ENCODE peak calls at places on chromosome 1, in six cellular contexts. Y, E, T, X, R and Z are unnamed samples.

GRCh38 chr1:85628791-85629531 is 48.4 kb downstream of the CCN1 start:
- DNase-seq in X (peak), E (no peak), Y (peak), T (peak), R (peak), Z (peak)

GRCh38 chr1:71414229-71414628 is 333.4 kb upstream of the ZRANB2 start:
- DNase-seq in Y (no peak), T (peak), E (no peak), R (no peak), X (no peak), Z (no peak)

GRCh38 chr1:150151291-150152181 is 1.8 kb downstream of the PLEKHO1 start:
- DNase-seq in R (no peak), T (no peak), E (no peak), X (no peak), Y (no peak), Z (no peak)

GRCh38 chr1:177315270-177315669 is 144.5 kb downstream of the BRINP2 start:
- DNase-seq in R (no peak), E (no peak), Y (no peak), T (no peak), X (peak), Z (no peak)

GRCh38 chr1:99843760-99844159 is 6.4 kb upstream of the AGL start:
- DNase-seq in T (no peak), X (no peak), Y (peak), R (no peak), E (no peak), Z (no peak)

GRCh38 chr1:45266151-45266801 is 59.9 kb upstream of the ZSWIM5 start:
- DNase-seq in R (peak), X (no peak), T (no peak), Y (peak), E (no peak), Z (peak)

GRCh38 chr1:94924967-94925366 is 1.9 kb downstream of the CNN3 start:
- DNase-seq in E (peak), Y (no peak), T (no peak), X (no peak), R (no peak), Z (no peak)

GRCh38 chr1:201916649-201917249 is 28.1 kb downstream of the SHISA4 start:
- DNase-seq in R (peak), X (no peak), T (peak), Y (peak), E (peak), Z (no peak)

GRCh38 chr1:47777322-47777721 is 219.9 kb downstream of the TRABD2B start:
- DNase-seq in Y (no peak), R (no peak), X (no peak), E (no peak), T (no peak), Z (no peak)

GRCh38 chr1:31421404-31422040 is 8.5 kb downstream of the SERINC2 start:
- DNase-seq in Y (no peak), R (no peak), E (peak), T (no peak), X (peak), Z (no peak)

GRCh38 chr1:74964508-74964907 is 169.7 kb upstream of the LHX8 start:
- DNase-seq in T (no peak), R (no peak), Y (no peak), X (peak), E (peak), Z (no peak)

GRCh38 chr1:67795179-67795916 is 37.9 kb downstream of the GNG12 start:
- DNase-seq in T (no peak), X (no peak), R (no peak), E (no peak), Y (no peak), Z (no peak)

GRCh38 chr1:212981025-212981495 is 30.7 kb downstream of the VASH2 start:
- DNase-seq in X (no peak), T (no peak), R (no peak), E (peak), Y (peak), Z (no peak)

GRCh38 chr1:67399594-67399993 is 30.6 kb downstream of the SERBP1 start:
- DNase-seq in X (no peak), E (no peak), R (no peak), T (no peak), Y (no peak), Z (no peak)

GRCh38 chr1:220338759-220339158 is 66.5 kb upstream of the RAB3GAP2 start:
- DNase-seq in E (no peak), X (no peak), R (no peak), T (no peak), Y (no peak), Z (no peak)